ENCODE peak calls at places on chromosomes 7 and 10, in nine cellular contexts. X is heart right ventricle, E is heart left ventricle, O is DND-41, F is lower lobe of right lung, C is tibial artery, A is AG04450, D is kidney, J is psoas muscle. T is an unnamed sample.
A peak's percentile ranks its signal among the peaks of the same experiment; 100 is the strongest.

GRCh38 chr7:936131-937054 is 18.1 kb downstream of the ADAP1 start:
- DNase-seq in C (peak; percentile 60), E (no peak), X (peak; percentile 5), O (peak; percentile 11), F (peak; percentile 43), A (no peak), J (peak; percentile 45), D (peak; percentile 74), T (no peak)

GRCh38 chr7:128236924-128237586 is 4.0 kb upstream of the LEP start:
- DNase-seq in O (peak; percentile 26), J (no peak), A (peak; percentile 46), C (no peak), D (no peak), F (no peak), E (no peak), X (no peak), T (no peak)

GRCh38 chr10:88086187-88086954 is 222.9 kb downstream of the PTEN start:
- DNase-seq in F (no peak), E (no peak), J (no peak), O (no peak), C (no peak), A (no peak), D (no peak), X (no peak), T (no peak)

GRCh38 chr10:77104459-77104980 is 533.1 kb downstream of the KCNMA1 start:
- DNase-seq in F (no peak), D (peak; percentile 80), J (peak; percentile 89), A (peak; percentile 86), E (peak; percentile 50), C (peak; percentile 81), O (no peak), X (peak; percentile 39), T (no peak)

GRCh38 chr7:142470336-142470830 is 212.5 kb upstream of the PRSS58 start:
- DNase-seq in D (no peak), E (no peak), A (no peak), J (no peak), F (no peak), O (no peak), X (no peak), C (no peak), T (no peak)

GRCh38 chr7:95927781-95928180 is 155.4 kb downstream of the DYNC1I1 start:
- DNase-seq in E (peak; percentile 35), A (no peak), O (no peak), F (no peak), C (no peak), D (no peak), X (peak; percentile 39), J (no peak), T (no peak)

GRCh38 chr10:122495406-122496340 is 34.3 kb downstream of the HTRA1 start:
- DNase-seq in D (peak; percentile 50), O (peak; percentile 21), C (peak; percentile 88), A (no peak), F (peak; percentile 70), J (no peak), X (no peak), E (peak; percentile 46), T (no peak)

GRCh38 chr7:41984888-41985287 is 252.1 kb downstream of the GLI3 start:
- DNase-seq in A (no peak), F (no peak), C (no peak), O (no peak), J (no peak), D (no peak), X (no peak), E (no peak), T (no peak)

GRCh38 chr10:119139464-119140067 is 25.9 kb downstream of the SFXN4 start:
- DNase-seq in E (no peak), F (peak; percentile 52), O (peak; percentile 90), D (no peak), A (no peak), X (peak; percentile 29), C (peak; percentile 55), J (no peak), T (peak; percentile 47)

GRCh38 chr10:91712315-91712714 is 79.4 kb upstream of the PPP1R3C start:
- DNase-seq in F (no peak), O (no peak), C (no peak), X (no peak), E (no peak), J (no peak), D (no peak), A (no peak), T (no peak)

GRCh38 chr10:28125701-28126100 is 126.8 kb upstream of the ODAD2 start:
- DNase-seq in X (no peak), E (no peak), O (no peak), J (no peak), F (no peak), A (no peak), D (no peak), C (no peak), T (no peak)

GRCh38 chr7:117800406-117800805 is 72.8 kb downstream of the CTTNBP2 start:
- DNase-seq in A (no peak), O (no peak), F (no peak), C (no peak), X (no peak), D (no peak), E (no peak), J (no peak), T (no peak)

GRCh38 chr10:75418287-75418686 is 13.1 kb upstream of the LRMDA start:
- DNase-seq in F (no peak), E (no peak), J (no peak), X (no peak), O (no peak), A (no peak), C (no peak), D (no peak), T (no peak)

GRCh38 chr7:151125835-151126481 is 39.7 kb downstream of the AGAP3 start:
- DNase-seq in J (no peak), F (peak; percentile 39), A (no peak), E (no peak), X (no peak), O (no peak), D (no peak), C (no peak), T (no peak)

DNA sequence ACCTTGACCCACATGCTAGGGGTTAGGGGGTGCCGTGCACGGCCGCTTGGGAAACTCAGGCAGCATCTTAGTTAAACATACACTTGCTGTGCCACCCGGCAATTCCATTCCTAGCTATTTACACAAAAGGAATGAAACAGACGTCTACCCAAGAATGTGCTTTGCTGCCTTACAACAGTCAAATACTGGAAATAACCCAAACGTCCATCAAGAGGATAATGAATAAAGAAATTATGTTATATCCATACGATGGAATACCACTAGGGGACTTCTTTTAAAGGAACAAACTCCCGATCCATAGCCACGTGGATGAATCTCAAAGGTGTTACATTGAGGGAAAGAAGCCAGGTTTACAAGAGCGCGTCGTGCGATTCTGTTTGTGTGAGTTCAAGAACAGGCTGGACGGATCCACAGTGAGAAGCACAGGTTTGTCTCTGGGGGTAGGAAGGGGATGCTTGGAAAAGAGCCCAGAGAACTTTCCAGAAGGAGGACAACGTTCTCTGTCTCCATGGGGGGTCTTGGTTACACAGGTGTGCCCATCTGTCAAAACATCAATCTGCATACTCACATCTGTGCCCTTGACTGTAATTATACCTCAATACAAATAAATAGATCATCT is 41.8 kb downstream of the STK32C start:
- DNase-seq in J (no peak), D (no peak), C (no peak), X (no peak), A (no peak), E (no peak), F (peak; percentile 27), O (no peak), T (no peak)
- TF ChIP-seq CTCF in J (no peak), D (no peak), C (no peak), X (no peak), A (no peak), E (no peak), F (no peak), O (no peak), T (no peak)

GRCh38 chr10:5941579-5941978 is 35.8 kb downstream of the IL15RA start:
- DNase-seq in J (peak; percentile 39), F (peak; percentile 24), E (no peak), C (no peak), D (no peak), X (no peak), O (no peak), A (no peak), T (no peak)
- H3K27ac ChIP-seq in J (peak overlapping the region; percentile 53), F (peak overlapping the region; percentile 78), E (peak overlapping the region; percentile 94), C (peak overlapping the region; percentile 82), D (peak overlapping the region; percentile 89), X (peak overlapping the region; percentile 90), O (no peak overlapping the region), A (no peak overlapping the region), T (no peak overlapping the region)

DNA sequence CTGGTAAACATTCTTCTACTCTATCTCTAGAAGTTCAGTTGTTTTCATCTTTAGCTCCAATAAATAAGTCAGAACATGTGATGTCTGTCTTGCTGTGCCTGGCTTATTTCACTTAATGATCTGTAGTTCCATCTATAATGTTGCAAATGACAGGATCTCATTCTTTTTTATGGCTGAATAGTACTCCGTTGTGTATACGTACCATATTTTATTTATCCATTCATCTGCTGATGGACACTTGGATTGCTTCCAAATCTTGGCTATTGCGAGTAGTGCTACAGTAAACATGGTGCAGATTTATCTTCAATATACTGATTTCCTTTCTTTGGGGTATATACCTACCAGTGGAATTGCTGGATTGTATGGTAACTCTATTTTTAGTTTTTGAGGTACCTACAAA is 124.4 kb downstream of the ZNF33B start:
- DNase-seq in F (no peak), J (no peak), X (no peak), A (no peak), D (no peak), E (no peak), C (no peak), O (no peak), T (no peak)
- H3K9me3 ChIP-seq in F (peaks cover 87% of the 10 kb centered on the region), J (peaks cover 60% of the 10 kb centered on the region), X (peaks cover 57% of the 10 kb centered on the region), A (peaks cover 25% of the 10 kb centered on the region), D (peaks cover 76% of the 10 kb centered on the region), E (peaks cover 65% of the 10 kb centered on the region), C (peaks cover 95% of the 10 kb centered on the region), O (peaks cover 51% of the 10 kb centered on the region), T (peaks cover 91% of the 10 kb centered on the region)

GRCh38 chr7:66629222-66629658 is 559 bp downstream of the KCTD7 start:
- DNase-seq in J (no peak), O (no peak), D (no peak), C (peak; percentile 69), X (no peak), A (no peak), F (peak; percentile 56), E (no peak), T (no peak)

GRCh38 chr7:66628361-66629221 is at the start of gene KCTD7:
- DNase-seq in C (peak; percentile 100), F (peak; percentile 99), E (peak; percentile 99), J (peak; percentile 100), D (peak; percentile 100), O (peak; percentile 96), X (peak; percentile 99), A (peak; percentile 96), T (peak; percentile 89)

GRCh38 chr7:66631471-66631870 is 2.8 kb downstream of the KCTD7 start:
- DNase-seq in X (no peak), C (no peak), J (no peak), F (no peak), O (peak; percentile 33), D (no peak), E (no peak), A (no peak), T (no peak)

GRCh38 chr7:66629659-66630058 is 978 bp downstream of the KCTD7 start:
- DNase-seq in J (no peak), E (no peak), A (no peak), D (no peak), C (no peak), X (no peak), F (no peak), O (no peak), T (no peak)

DNA sequence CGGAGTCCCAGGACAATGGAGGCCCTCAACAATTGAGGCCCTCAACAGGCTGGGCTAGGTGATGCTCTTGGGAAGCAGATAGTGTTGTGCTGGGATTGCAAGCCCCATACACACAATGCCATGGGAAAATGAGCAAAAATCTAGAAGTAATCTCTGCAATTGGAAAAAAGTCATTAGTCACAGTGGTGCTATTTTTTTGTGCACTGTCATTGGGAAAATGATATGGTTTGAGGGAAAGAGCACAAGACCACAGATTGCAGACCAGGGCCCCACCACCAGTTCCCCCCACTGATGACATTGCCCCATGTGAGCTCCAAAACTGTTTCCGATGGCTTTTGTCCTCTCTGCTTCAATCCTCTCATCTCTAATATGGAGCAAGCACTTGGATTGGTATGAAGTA is 1.8 kb downstream of the KCTD7 start:
- DNase-seq in C (no peak), O (no peak), X (no peak), D (no peak), F (no peak), A (no peak), E (no peak), J (no peak), T (no peak)
- TF ChIP-seq CTCF in C (no peak), O (no peak), X (no peak), D (no peak), F (no peak), A (no peak), E (no peak), J (no peak), T (no peak)

T was measured in CD4-positive, alpha-beta T cell.